ENCODE peak calls at places on chromosomes 12 and 14, in four cellular contexts. One of them, this sample, is unnamed.

GRCh38 chr14:85187521-85187920 is 342.4 kb upstream of the FLRT2 start:
- DNase-seq in mucosa of descending colon: no peak
- DNase-seq in dorsolateral prefrontal cortex: no peak
- DNase-seq in fibroblast of villous mesenchyme: peak
- DNase-seq in this sample: no peak

GRCh38 chr12:4115570-4115969 is 158.0 kb upstream of the CCND2 start:
- DNase-seq in mucosa of descending colon: no peak
- DNase-seq in dorsolateral prefrontal cortex: no peak
- DNase-seq in fibroblast of villous mesenchyme: no peak
- DNase-seq in this sample: no peak

GRCh38 chr12:72330291-72330690 is 58.1 kb downstream of the TRHDE start:
- DNase-seq in mucosa of descending colon: no peak
- DNase-seq in dorsolateral prefrontal cortex: no peak
- DNase-seq in fibroblast of villous mesenchyme: peak
- DNase-seq in this sample: no peak

GRCh38 chr12:17139926-17140325 is 534.0 kb upstream of the LMO3 start:
- DNase-seq in mucosa of descending colon: no peak
- DNase-seq in dorsolateral prefrontal cortex: no peak
- DNase-seq in fibroblast of villous mesenchyme: no peak
- DNase-seq in this sample: no peak

GRCh38 chr14:23864252-23864651 is 89.3 kb upstream of the DHRS4 start:
- DNase-seq in mucosa of descending colon: no peak
- DNase-seq in dorsolateral prefrontal cortex: no peak
- DNase-seq in fibroblast of villous mesenchyme: no peak
- DNase-seq in this sample: no peak

GRCh38 chr14:77037886-77038511 is 9.5 kb upstream of the IRF2BPL start:
- DNase-seq in mucosa of descending colon: peak
- DNase-seq in dorsolateral prefrontal cortex: no peak
- DNase-seq in fibroblast of villous mesenchyme: peak
- DNase-seq in this sample: no peak

GRCh38 chr14:67926821-67927220 is 107.2 kb downstream of the RAD51B start:
- DNase-seq in mucosa of descending colon: no peak
- DNase-seq in dorsolateral prefrontal cortex: no peak
- DNase-seq in fibroblast of villous mesenchyme: no peak
- DNase-seq in this sample: no peak

GRCh38 chr14:93005838-93006237 is 82.9 kb downstream of the CHGA start:
- DNase-seq in mucosa of descending colon: no peak
- DNase-seq in dorsolateral prefrontal cortex: no peak
- DNase-seq in fibroblast of villous mesenchyme: no peak
- DNase-seq in this sample: no peak

GRCh38 chr14:102798926-102799325 is 21.7 kb downstream of the TRAF3 start:
- DNase-seq in mucosa of descending colon: no peak
- DNase-seq in dorsolateral prefrontal cortex: no peak
- DNase-seq in fibroblast of villous mesenchyme: no peak
- DNase-seq in this sample: no peak

GRCh38 chr14:94797887-94798286 is 28.0 kb upstream of the GSC start:
- DNase-seq in mucosa of descending colon: no peak
- DNase-seq in dorsolateral prefrontal cortex: no peak
- DNase-seq in fibroblast of villous mesenchyme: no peak
- DNase-seq in this sample: no peak

GRCh38 chr14:31425905-31426304 is 5.6 kb upstream of the HEATR5A start:
- DNase-seq in mucosa of descending colon: no peak
- DNase-seq in dorsolateral prefrontal cortex: no peak
- DNase-seq in fibroblast of villous mesenchyme: no peak
- DNase-seq in this sample: no peak

GRCh38 chr12:86697916-86698315 is 441.7 kb upstream of the MGAT4C start:
- DNase-seq in mucosa of descending colon: no peak
- DNase-seq in dorsolateral prefrontal cortex: no peak
- DNase-seq in fibroblast of villous mesenchyme: no peak
- DNase-seq in this sample: no peak

GRCh38 chr14:86363576-86363975 is 833.6 kb downstream of the FLRT2 start:
- DNase-seq in mucosa of descending colon: no peak
- DNase-seq in dorsolateral prefrontal cortex: no peak
- DNase-seq in fibroblast of villous mesenchyme: no peak
- DNase-seq in this sample: no peak

GRCh38 chr12:118042091-118042490 is 18.9 kb downstream of the WSB2 start:
- DNase-seq in mucosa of descending colon: no peak
- DNase-seq in dorsolateral prefrontal cortex: no peak
- DNase-seq in fibroblast of villous mesenchyme: no peak
- DNase-seq in this sample: no peak

GRCh38 chr14:102584871-102585869 is 7.3 kb upstream of the RCOR1 start:
- DNase-seq in mucosa of descending colon: peak
- DNase-seq in dorsolateral prefrontal cortex: no peak
- DNase-seq in fibroblast of villous mesenchyme: peak
- DNase-seq in this sample: peak

GRCh38 chr12:45051490-45052105 is 699 bp upstream of the DBX2 start:
- DNase-seq in mucosa of descending colon: no peak
- DNase-seq in dorsolateral prefrontal cortex: no peak
- DNase-seq in fibroblast of villous mesenchyme: peak
- DNase-seq in this sample: no peak

GRCh38 chr12:57836442-57837375 is 9.8 kb downstream of the CTDSP2 start:
- DNase-seq in mucosa of descending colon: peak
- DNase-seq in dorsolateral prefrontal cortex: no peak
- DNase-seq in fibroblast of villous mesenchyme: peak
- DNase-seq in this sample: no peak

GRCh38 chr12:2393996-2394395 is 341.2 kb downstream of the CACNA1C start:
- DNase-seq in mucosa of descending colon: no peak
- DNase-seq in dorsolateral prefrontal cortex: no peak
- DNase-seq in fibroblast of villous mesenchyme: no peak
- DNase-seq in this sample: no peak

GRCh38 chr12:49952396-49953055 is 2.0 kb downstream of the AQP2 start:
- DNase-seq in mucosa of descending colon: no peak
- DNase-seq in dorsolateral prefrontal cortex: no peak
- DNase-seq in fibroblast of villous mesenchyme: peak
- DNase-seq in this sample: no peak

GRCh38 chr14:103930051-103930604 is 1.9 kb downstream of the TDRD9 start:
- DNase-seq in mucosa of descending colon: no peak
- DNase-seq in dorsolateral prefrontal cortex: no peak
- DNase-seq in fibroblast of villous mesenchyme: no peak
- DNase-seq in this sample: no peak

GRCh38 chr12:44174053-44174452 is 338.2 kb downstream of the TMEM117 start:
- DNase-seq in mucosa of descending colon: no peak
- DNase-seq in dorsolateral prefrontal cortex: no peak
- DNase-seq in fibroblast of villous mesenchyme: no peak
- DNase-seq in this sample: no peak

GRCh38 chr14:91341331-91342242 is 76.0 kb downstream of the CCDC88C start:
- DNase-seq in mucosa of descending colon: peak
- DNase-seq in dorsolateral prefrontal cortex: no peak
- DNase-seq in fibroblast of villous mesenchyme: no peak
- DNase-seq in this sample: no peak

GRCh38 chr14:75250800-75251199 is 27.8 kb upstream of the FOS start:
- DNase-seq in mucosa of descending colon: no peak
- DNase-seq in dorsolateral prefrontal cortex: no peak
- DNase-seq in fibroblast of villous mesenchyme: no peak
- DNase-seq in this sample: no peak

GRCh38 chr12:105504286-105504685 is 173.8 kb downstream of the C12orf75 start:
- DNase-seq in mucosa of descending colon: no peak
- DNase-seq in dorsolateral prefrontal cortex: no peak
- DNase-seq in fibroblast of villous mesenchyme: no peak
- DNase-seq in this sample: no peak
- TF ChIP-seq CTCF in mucosa of descending colon: no peak
- TF ChIP-seq CTCF in dorsolateral prefrontal cortex: no peak
- TF ChIP-seq CTCF in fibroblast of villous mesenchyme: peak
- TF ChIP-seq CTCF in this sample: no peak

DNA sequence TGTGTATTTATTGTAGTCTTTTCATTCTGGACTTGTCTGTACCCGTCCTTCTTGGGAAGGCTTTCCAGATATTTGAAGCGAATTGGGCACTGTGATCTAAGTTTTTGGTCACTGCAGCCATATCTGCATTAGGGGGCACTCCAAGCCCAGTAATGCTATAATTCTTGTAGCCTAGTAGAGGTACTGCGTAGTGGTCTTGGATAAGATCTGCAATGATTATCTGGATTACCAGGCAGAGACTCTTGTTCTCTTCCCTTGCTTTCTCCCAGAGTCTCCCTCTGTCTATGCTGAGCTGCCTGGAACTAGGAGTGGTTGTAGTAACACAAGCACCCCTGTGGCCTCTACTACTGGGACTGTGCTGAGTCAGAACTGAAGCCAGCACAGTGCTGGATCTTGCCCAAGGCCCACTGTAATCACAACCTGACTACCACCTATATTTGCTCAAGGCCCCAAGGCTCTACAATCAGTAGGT is 30.0 kb downstream of the SLC38A2 start:
- DNase-seq in mucosa of descending colon: no peak
- DNase-seq in dorsolateral prefrontal cortex: no peak
- DNase-seq in fibroblast of villous mesenchyme: peak
- DNase-seq in this sample: no peak
- TF ChIP-seq CTCF in mucosa of descending colon: no peak
- TF ChIP-seq CTCF in dorsolateral prefrontal cortex: peak
- TF ChIP-seq CTCF in fibroblast of villous mesenchyme: peak
- TF ChIP-seq CTCF in this sample: peak

GRCh38 chr12:68761442-68761812 is 15.5 kb downstream of the SLC35E3 start:
- DNase-seq in mucosa of descending colon: no peak
- DNase-seq in dorsolateral prefrontal cortex: no peak
- DNase-seq in fibroblast of villous mesenchyme: no peak
- DNase-seq in this sample: no peak
- TF ChIP-seq CTCF in mucosa of descending colon: no peak
- TF ChIP-seq CTCF in dorsolateral prefrontal cortex: no peak
- TF ChIP-seq CTCF in fibroblast of villous mesenchyme: no peak
- TF ChIP-seq CTCF in this sample: no peak

GRCh38 chr12:53740130-53740491 is 11.7 kb downstream of the CISTR start:
- DNase-seq in mucosa of descending colon: no peak
- DNase-seq in dorsolateral prefrontal cortex: no peak
- DNase-seq in fibroblast of villous mesenchyme: no peak
- DNase-seq in this sample: no peak
- TF ChIP-seq CTCF in mucosa of descending colon: no peak
- TF ChIP-seq CTCF in dorsolateral prefrontal cortex: no peak
- TF ChIP-seq CTCF in fibroblast of villous mesenchyme: no peak
- TF ChIP-seq CTCF in this sample: no peak

GRCh38 chr12:82461851-82462250 is 103.5 kb downstream of the METTL25 start:
- DNase-seq in mucosa of descending colon: no peak
- DNase-seq in dorsolateral prefrontal cortex: no peak
- DNase-seq in fibroblast of villous mesenchyme: no peak
- DNase-seq in this sample: no peak
- TF ChIP-seq CTCF in mucosa of descending colon: no peak
- TF ChIP-seq CTCF in dorsolateral prefrontal cortex: no peak
- TF ChIP-seq CTCF in fibroblast of villous mesenchyme: no peak
- TF ChIP-seq CTCF in this sample: no peak

GRCh38 chr12:5442251-5443006 is 10.5 kb downstream of the NTF3 start:
- DNase-seq in mucosa of descending colon: no peak
- DNase-seq in dorsolateral prefrontal cortex: no peak
- DNase-seq in fibroblast of villous mesenchyme: peak
- DNase-seq in this sample: peak
- TF ChIP-seq CTCF in mucosa of descending colon: peak
- TF ChIP-seq CTCF in dorsolateral prefrontal cortex: peak
- TF ChIP-seq CTCF in fibroblast of villous mesenchyme: peak
- TF ChIP-seq CTCF in this sample: peak

GRCh38 chr14:61925732-61926445 is 163.7 kb downstream of the SNAPC1 start:
- DNase-seq in mucosa of descending colon: no peak
- DNase-seq in dorsolateral prefrontal cortex: no peak
- DNase-seq in fibroblast of villous mesenchyme: peak
- DNase-seq in this sample: no peak

GRCh38 chr14:61927015-61927414 is 164.8 kb downstream of the SNAPC1 start:
- DNase-seq in mucosa of descending colon: no peak
- DNase-seq in dorsolateral prefrontal cortex: no peak
- DNase-seq in fibroblast of villous mesenchyme: peak
- DNase-seq in this sample: no peak

GRCh38 chr14:61927521-61927920 is 165.3 kb downstream of the SNAPC1 start:
- DNase-seq in mucosa of descending colon: no peak
- DNase-seq in dorsolateral prefrontal cortex: no peak
- DNase-seq in fibroblast of villous mesenchyme: no peak
- DNase-seq in this sample: no peak

GRCh38 chr14:61923348-61923747 is 161.1 kb downstream of the SNAPC1 start:
- DNase-seq in mucosa of descending colon: no peak
- DNase-seq in dorsolateral prefrontal cortex: no peak
- DNase-seq in fibroblast of villous mesenchyme: peak
- DNase-seq in this sample: no peak

DNA sequence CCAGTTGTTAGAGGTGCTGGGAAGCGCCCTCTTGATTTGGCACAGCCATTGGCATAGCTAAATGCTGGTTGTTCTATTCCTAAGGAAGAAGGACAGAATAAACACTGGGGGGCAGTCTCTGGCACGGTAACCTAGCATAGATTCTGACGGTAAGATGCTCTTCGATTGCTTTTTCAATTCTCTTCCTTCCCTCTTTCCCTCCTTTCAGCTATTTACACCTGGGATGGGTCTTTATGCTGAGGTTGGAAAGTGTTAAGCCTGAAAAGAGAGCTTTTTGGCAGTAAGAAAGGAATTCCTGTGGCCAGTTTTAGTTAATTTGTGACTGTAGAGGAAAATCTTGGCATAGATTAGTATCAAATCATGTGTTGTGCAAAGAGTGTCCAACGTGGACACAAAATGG is 162.8 kb downstream of the SNAPC1 start:
- DNase-seq in mucosa of descending colon: no peak
- DNase-seq in dorsolateral prefrontal cortex: no peak
- DNase-seq in fibroblast of villous mesenchyme: peak
- DNase-seq in this sample: no peak
- TF ChIP-seq CTCF in mucosa of descending colon: no peak
- TF ChIP-seq CTCF in dorsolateral prefrontal cortex: peak
- TF ChIP-seq CTCF in fibroblast of villous mesenchyme: peak
- TF ChIP-seq CTCF in this sample: peak

DNA sequence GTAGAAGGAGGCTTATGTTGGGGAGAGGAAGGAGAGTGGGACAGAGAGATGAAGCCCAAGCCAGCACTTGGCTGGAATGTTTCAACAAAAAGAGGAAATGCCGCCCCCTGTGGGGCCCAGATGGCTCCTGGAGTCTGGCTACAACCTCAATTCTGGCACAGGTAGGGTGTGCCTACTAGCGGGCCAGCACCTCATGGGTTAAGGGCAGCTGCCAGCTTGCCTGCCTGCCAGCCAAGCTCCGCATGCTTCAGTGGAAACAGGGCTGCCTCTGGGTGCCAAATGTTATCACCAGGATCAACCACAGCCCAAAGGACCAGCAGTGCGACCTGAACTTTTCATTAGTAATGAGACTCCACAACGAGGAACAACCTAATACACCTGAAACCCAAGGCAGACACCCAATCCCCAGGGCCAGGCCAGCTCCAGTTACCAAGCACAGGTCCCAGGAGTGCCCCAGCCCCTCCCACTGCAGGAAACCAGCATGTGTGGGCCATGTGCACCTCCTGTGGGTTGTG is 11.3 kb downstream of the RAB15 start:
- DNase-seq in mucosa of descending colon: no peak
- DNase-seq in dorsolateral prefrontal cortex: no peak
- DNase-seq in fibroblast of villous mesenchyme: no peak
- DNase-seq in this sample: no peak
- TF ChIP-seq CTCF in mucosa of descending colon: no peak
- TF ChIP-seq CTCF in dorsolateral prefrontal cortex: no peak
- TF ChIP-seq CTCF in fibroblast of villous mesenchyme: no peak
- TF ChIP-seq CTCF in this sample: peak

GRCh38 chr12:68912916-68913315 is 20.1 kb downstream of the CPM start:
- DNase-seq in mucosa of descending colon: no peak
- DNase-seq in dorsolateral prefrontal cortex: no peak
- DNase-seq in fibroblast of villous mesenchyme: no peak
- DNase-seq in this sample: no peak
- TF ChIP-seq CTCF in mucosa of descending colon: no peak
- TF ChIP-seq CTCF in dorsolateral prefrontal cortex: no peak
- TF ChIP-seq CTCF in fibroblast of villous mesenchyme: no peak
- TF ChIP-seq CTCF in this sample: no peak

GRCh38 chr12:51533799-51534198 is 57.2 kb upstream of the SCN8A start:
- DNase-seq in mucosa of descending colon: no peak
- DNase-seq in dorsolateral prefrontal cortex: no peak
- DNase-seq in fibroblast of villous mesenchyme: peak
- DNase-seq in this sample: no peak
- TF ChIP-seq CTCF in mucosa of descending colon: no peak
- TF ChIP-seq CTCF in dorsolateral prefrontal cortex: no peak
- TF ChIP-seq CTCF in fibroblast of villous mesenchyme: peak
- TF ChIP-seq CTCF in this sample: no peak

This sample was measured in neural crest cell.